ENCODE peak calls at places on chromosomes 13 and 19, in six cellular contexts. One of them, this sample, is unnamed.

GRCh38 chr19:39261704-39262103 is 6.5 kb upstream of the IFNL2 start:
- DNase-seq in MM.1S: no peak
- DNase-seq in left ventricle myocardium inferior: no peak
- DNase-seq in tibial artery: no peak
- DNase-seq in lower leg skin: no peak
- DNase-seq in PC-3: no peak
- DNase-seq in this sample: no peak

GRCh38 chr19:38617764-38618589 is at the start of gene MAP4K1:
- DNase-seq in tibial artery: no peak
- DNase-seq in lower leg skin: no peak
- DNase-seq in PC-3: no peak
- DNase-seq in MM.1S: peak
- DNase-seq in left ventricle myocardium inferior: peak
- DNase-seq in this sample: peak

GRCh38 chr19:3610745-3611717 is 4.4 kb upstream of the TBXA2R start:
- DNase-seq in tibial artery: no peak
- DNase-seq in PC-3: no peak
- DNase-seq in left ventricle myocardium inferior: no peak
- DNase-seq in MM.1S: no peak
- DNase-seq in lower leg skin: no peak
- DNase-seq in this sample: no peak

GRCh38 chr13:30033681-30034447 is 183.4 kb upstream of the UBL3 start:
- DNase-seq in PC-3: peak
- DNase-seq in left ventricle myocardium inferior: no peak
- DNase-seq in MM.1S: no peak
- DNase-seq in tibial artery: no peak
- DNase-seq in lower leg skin: no peak
- DNase-seq in this sample: no peak

GRCh38 chr19:43329989-43330388 is 23.5 kb upstream of the CD177 start:
- DNase-seq in MM.1S: no peak
- DNase-seq in lower leg skin: no peak
- DNase-seq in left ventricle myocardium inferior: no peak
- DNase-seq in tibial artery: no peak
- DNase-seq in PC-3: no peak
- DNase-seq in this sample: no peak

GRCh38 chr13:29162638-29163037 is 342.5 kb downstream of the MTUS2 start:
- DNase-seq in lower leg skin: no peak
- DNase-seq in PC-3: peak
- DNase-seq in left ventricle myocardium inferior: no peak
- DNase-seq in MM.1S: peak
- DNase-seq in tibial artery: no peak
- DNase-seq in this sample: no peak

GRCh38 chr19:46221152-46221551 is 8.4 kb upstream of the IGFL1 start:
- DNase-seq in lower leg skin: no peak
- DNase-seq in left ventricle myocardium inferior: no peak
- DNase-seq in tibial artery: no peak
- DNase-seq in MM.1S: no peak
- DNase-seq in PC-3: no peak
- DNase-seq in this sample: no peak

GRCh38 chr13:23349127-23349897 is 84.2 kb downstream of the SACS start:
- DNase-seq in tibial artery: no peak
- DNase-seq in left ventricle myocardium inferior: no peak
- DNase-seq in lower leg skin: peak
- DNase-seq in PC-3: no peak
- DNase-seq in MM.1S: no peak
- DNase-seq in this sample: no peak

GRCh38 chr13:108787709-108788394 is 158.4 kb downstream of the MYO16 start:
- DNase-seq in left ventricle myocardium inferior: no peak
- DNase-seq in tibial artery: no peak
- DNase-seq in lower leg skin: no peak
- DNase-seq in MM.1S: no peak
- DNase-seq in PC-3: no peak
- DNase-seq in this sample: no peak

GRCh38 chr19:39166571-39167391 is 30.0 kb upstream of the NCCRP1 start:
- DNase-seq in tibial artery: no peak
- DNase-seq in PC-3: peak
- DNase-seq in left ventricle myocardium inferior: peak
- DNase-seq in lower leg skin: peak
- DNase-seq in MM.1S: no peak
- DNase-seq in this sample: no peak

GRCh38 chr13:75762066-75762937 is 126.2 kb downstream of the LMO7 start:
- DNase-seq in MM.1S: peak
- DNase-seq in PC-3: peak
- DNase-seq in lower leg skin: peak
- DNase-seq in left ventricle myocardium inferior: no peak
- DNase-seq in tibial artery: no peak
- DNase-seq in this sample: no peak

GRCh38 chr13:44276061-44276460 is 97.6 kb upstream of the SERP2 start:
- DNase-seq in left ventricle myocardium inferior: no peak
- DNase-seq in MM.1S: no peak
- DNase-seq in tibial artery: no peak
- DNase-seq in PC-3: no peak
- DNase-seq in lower leg skin: no peak
- DNase-seq in this sample: no peak

GRCh38 chr13:113417836-113418721 is 35.2 kb downstream of the ADPRHL1 start:
- DNase-seq in left ventricle myocardium inferior: no peak
- DNase-seq in MM.1S: no peak
- DNase-seq in PC-3: no peak
- DNase-seq in tibial artery: no peak
- DNase-seq in lower leg skin: no peak
- DNase-seq in this sample: no peak

GRCh38 chr13:44108345-44108858 is 228.7 kb downstream of the LACC1 start:
- DNase-seq in left ventricle myocardium inferior: peak
- DNase-seq in lower leg skin: no peak
- DNase-seq in MM.1S: no peak
- DNase-seq in PC-3: peak
- DNase-seq in tibial artery: no peak
- DNase-seq in this sample: no peak

GRCh38 chr19:15550847-15551182 is 42.5 kb downstream of the CYP4F22 start:
- DNase-seq in lower leg skin: no peak
- DNase-seq in left ventricle myocardium inferior: no peak
- DNase-seq in tibial artery: no peak
- DNase-seq in PC-3: no peak
- DNase-seq in MM.1S: no peak
- DNase-seq in this sample: peak

GRCh38 chr13:89003656-89004055 is 1332.5 kb downstream of the SLITRK5 start:
- DNase-seq in PC-3: no peak
- DNase-seq in lower leg skin: no peak
- DNase-seq in left ventricle myocardium inferior: no peak
- DNase-seq in tibial artery: no peak
- DNase-seq in MM.1S: no peak
- DNase-seq in this sample: no peak

GRCh38 chr13:89380101-89380500 is 1708.9 kb downstream of the SLITRK5 start:
- DNase-seq in PC-3: peak
- DNase-seq in lower leg skin: no peak
- DNase-seq in tibial artery: no peak
- DNase-seq in MM.1S: peak
- DNase-seq in left ventricle myocardium inferior: no peak
- DNase-seq in this sample: peak

GRCh38 chr19:44344255-44344654 is 12.2 kb downstream of the ZNF112 start:
- DNase-seq in lower leg skin: no peak
- DNase-seq in tibial artery: no peak
- DNase-seq in MM.1S: peak
- DNase-seq in left ventricle myocardium inferior: no peak
- DNase-seq in PC-3: no peak
- DNase-seq in this sample: no peak

GRCh38 chr13:106318941-106319411 is 216.5 kb downstream of the EFNB2 start:
- DNase-seq in left ventricle myocardium inferior: no peak
- DNase-seq in tibial artery: no peak
- DNase-seq in PC-3: peak
- DNase-seq in MM.1S: no peak
- DNase-seq in lower leg skin: no peak
- DNase-seq in this sample: no peak

GRCh38 chr13:44012910-44013309 is 133.2 kb downstream of the LACC1 start:
- DNase-seq in lower leg skin: no peak
- DNase-seq in tibial artery: no peak
- DNase-seq in MM.1S: no peak
- DNase-seq in left ventricle myocardium inferior: no peak
- DNase-seq in PC-3: no peak
- DNase-seq in this sample: no peak

GRCh38 chr19:42601811-42602443 is 7.2 kb upstream of the CEACAM8 start:
- DNase-seq in PC-3: peak
- DNase-seq in MM.1S: peak
- DNase-seq in left ventricle myocardium inferior: no peak
- DNase-seq in lower leg skin: no peak
- DNase-seq in tibial artery: no peak
- DNase-seq in this sample: peak

GRCh38 chr19:40603071-40603718 is 2.0 kb downstream of the LTBP4 start:
- DNase-seq in lower leg skin: no peak
- DNase-seq in tibial artery: no peak
- DNase-seq in left ventricle myocardium inferior: no peak
- DNase-seq in MM.1S: no peak
- DNase-seq in PC-3: peak
- DNase-seq in this sample: no peak

GRCh38 chr19:43634516-43634876 is 5.2 kb downstream of the CADM4 start:
- DNase-seq in left ventricle myocardium inferior: no peak
- DNase-seq in PC-3: no peak
- DNase-seq in MM.1S: no peak
- DNase-seq in tibial artery: no peak
- DNase-seq in lower leg skin: no peak
- DNase-seq in this sample: no peak

GRCh38 chr13:94112227-94112626 is 367.3 kb downstream of the DCT start:
- DNase-seq in PC-3: peak
- DNase-seq in tibial artery: no peak
- DNase-seq in lower leg skin: peak
- DNase-seq in left ventricle myocardium inferior: no peak
- DNase-seq in MM.1S: no peak
- DNase-seq in this sample: no peak

GRCh38 chr19:40716031-40716654 is 543 bp downstream of the COQ8B start:
- DNase-seq in PC-3: peak
- DNase-seq in MM.1S: no peak
- DNase-seq in tibial artery: peak
- DNase-seq in lower leg skin: peak
- DNase-seq in left ventricle myocardium inferior: no peak
- DNase-seq in this sample: peak

GRCh38 chr19:3161453-3161852 is 17.1 kb upstream of the S1PR4 start:
- DNase-seq in MM.1S: no peak
- DNase-seq in tibial artery: no peak
- DNase-seq in PC-3: peak
- DNase-seq in lower leg skin: no peak
- DNase-seq in left ventricle myocardium inferior: no peak
- DNase-seq in this sample: no peak

GRCh38 chr19:50580240-50580639 is 12.0 kb upstream of the LRRC4B start:
- DNase-seq in PC-3: no peak
- DNase-seq in MM.1S: no peak
- DNase-seq in tibial artery: no peak
- DNase-seq in lower leg skin: no peak
- DNase-seq in left ventricle myocardium inferior: no peak
- DNase-seq in this sample: no peak

GRCh38 chr13:76552807-76553206 is 333.4 kb downstream of the KCTD12 start:
- DNase-seq in tibial artery: no peak
- DNase-seq in lower leg skin: no peak
- DNase-seq in MM.1S: no peak
- DNase-seq in left ventricle myocardium inferior: no peak
- DNase-seq in PC-3: no peak
- DNase-seq in this sample: no peak

GRCh38 chr13:60857698-60858097 is 460.7 kb downstream of the TDRD3 start:
- DNase-seq in tibial artery: no peak
- DNase-seq in MM.1S: no peak
- DNase-seq in lower leg skin: no peak
- DNase-seq in PC-3: no peak
- DNase-seq in left ventricle myocardium inferior: no peak
- DNase-seq in this sample: no peak

GRCh38 chr13:39362652-39363390 is 240.2 kb downstream of the LHFPL6 start:
- DNase-seq in MM.1S: no peak
- DNase-seq in tibial artery: no peak
- DNase-seq in left ventricle myocardium inferior: no peak
- DNase-seq in PC-3: peak
- DNase-seq in lower leg skin: no peak
- DNase-seq in this sample: no peak

GRCh38 chr13:75870397-75870801 is 234.3 kb downstream of the LMO7 start:
- DNase-seq in lower leg skin: no peak
- DNase-seq in MM.1S: peak
- DNase-seq in left ventricle myocardium inferior: no peak
- DNase-seq in tibial artery: no peak
- DNase-seq in PC-3: peak
- DNase-seq in this sample: no peak

GRCh38 chr19:1243768-1244692 is 2.5 kb downstream of the ATP5F1D start:
- DNase-seq in PC-3: peak
- DNase-seq in tibial artery: peak
- DNase-seq in left ventricle myocardium inferior: peak
- DNase-seq in MM.1S: peak
- DNase-seq in lower leg skin: peak
- DNase-seq in this sample: peak
- H3K4me3 ChIP-seq in PC-3: peak
- H3K4me3 ChIP-seq in tibial artery: peak
- H3K4me3 ChIP-seq in left ventricle myocardium inferior: peak
- H3K4me3 ChIP-seq in MM.1S: no peak
- H3K4me3 ChIP-seq in lower leg skin: no peak
- H3K4me3 ChIP-seq in this sample: no peak

GRCh38 chr13:21117104-21117809 is 55.9 kb upstream of the LATS2 start:
- DNase-seq in left ventricle myocardium inferior: no peak
- DNase-seq in tibial artery: no peak
- DNase-seq in MM.1S: no peak
- DNase-seq in PC-3: no peak
- DNase-seq in lower leg skin: no peak
- DNase-seq in this sample: no peak
- H3K4me3 ChIP-seq in left ventricle myocardium inferior: no peak
- H3K4me3 ChIP-seq in tibial artery: no peak
- H3K4me3 ChIP-seq in MM.1S: no peak
- H3K4me3 ChIP-seq in PC-3: no peak
- H3K4me3 ChIP-seq in lower leg skin: no peak
- H3K4me3 ChIP-seq in this sample: no peak

GRCh38 chr19:6234527-6234926 is 45.2 kb downstream of the MLLT1 start:
- DNase-seq in lower leg skin: no peak
- DNase-seq in left ventricle myocardium inferior: no peak
- DNase-seq in PC-3: no peak
- DNase-seq in MM.1S: no peak
- DNase-seq in tibial artery: no peak
- DNase-seq in this sample: no peak
- H3K4me3 ChIP-seq in lower leg skin: no peak
- H3K4me3 ChIP-seq in left ventricle myocardium inferior: peak
- H3K4me3 ChIP-seq in PC-3: no peak
- H3K4me3 ChIP-seq in MM.1S: no peak
- H3K4me3 ChIP-seq in tibial artery: no peak
- H3K4me3 ChIP-seq in this sample: no peak

GRCh38 chr19:56837492-56837891 is 3.0 kb downstream of the PEG3 start:
- DNase-seq in PC-3: peak
- DNase-seq in lower leg skin: peak
- DNase-seq in MM.1S: no peak
- DNase-seq in tibial artery: peak
- DNase-seq in left ventricle myocardium inferior: peak
- DNase-seq in this sample: no peak
- H3K4me3 ChIP-seq in PC-3: peak
- H3K4me3 ChIP-seq in lower leg skin: no peak
- H3K4me3 ChIP-seq in MM.1S: no peak
- H3K4me3 ChIP-seq in tibial artery: peak
- H3K4me3 ChIP-seq in left ventricle myocardium inferior: peak
- H3K4me3 ChIP-seq in this sample: no peak